ENCODE peak calls at places on chromosomes 13 and 19, in six cellular contexts. Y, C, E, I, D and W are unnamed samples.

GRCh38 chr19:45638930-45639729 is at the start of gene EML2:
- DNase-seq in Y (no peak), C (no peak), E (peak; percentile 49), I (peak; percentile 81), D (peak; percentile 38), W (peak; percentile 89)

GRCh38 chr19:48752511-48753365 is at the start of gene FUT1:
- DNase-seq in Y (no peak), C (peak; percentile 61), E (peak; percentile 72), I (no peak), D (peak; percentile 39), W (peak; percentile 94)

GRCh38 chr13:20716951-20717350 is 13.5 kb downstream of the IL17D start:
- DNase-seq in Y (no peak), C (no peak), E (no peak), I (peak; percentile 70), D (no peak), W (peak; percentile 69)

GRCh38 chr13:78228940-78229339 is 310.3 kb upstream of the EDNRB start:
- DNase-seq in Y (no peak), C (no peak), E (no peak), I (no peak), D (no peak), W (no peak)

GRCh38 chr19:18027151-18027550 is 19.2 kb downstream of the ARRDC2 start:
- DNase-seq in Y (no peak), C (no peak), E (no peak), I (no peak), D (no peak), W (no peak)

GRCh38 chr19:40144151-40144550 is 47.1 kb upstream of the MAP3K10 start:
- DNase-seq in Y (no peak), C (no peak), E (no peak), I (no peak), D (no peak), W (no peak)

GRCh38 chr13:33236021-33236420 is 49.5 kb downstream of the STARD13 start:
- DNase-seq in Y (peak; percentile 80), C (no peak), E (peak; percentile 15), I (no peak), D (no peak), W (no peak)

GRCh38 chr13:45361596-45362206 is 20.7 kb upstream of the TPT1 start:
- DNase-seq in Y (peak; percentile 67), C (no peak), E (peak; percentile 82), I (no peak), D (no peak), W (peak; percentile 40)

GRCh38 chr13:97257800-97258799 is 36.0 kb downstream of the MBNL2 start:
- DNase-seq in Y (peak; percentile 90), C (no peak), E (peak; percentile 94), I (no peak), D (peak; percentile 98), W (peak; percentile 97)

GRCh38 chr19:41785653-41786052 is 10.7 kb upstream of the CEACAM3 start:
- DNase-seq in Y (peak; percentile 65), C (peak; percentile 41), E (peak; percentile 83), I (peak; percentile 63), D (peak; percentile 61), W (peak; percentile 87)

GRCh38 chr19:18384775-18385174 is 1.2 kb upstream of the GDF15 start:
- DNase-seq in Y (no peak), C (no peak), E (peak; percentile 53), I (no peak), D (no peak), W (no peak)

GRCh38 chr13:113974304-113975281 is 717 bp upstream of the C13orf46 start:
- DNase-seq in Y (no peak), C (no peak), E (no peak), I (no peak), D (no peak), W (no peak)

GRCh38 chr19:4911786-4912672 is 2.7 kb downstream of the UHRF1 start:
- DNase-seq in Y (peak; percentile 100), C (peak; percentile 49), E (peak; percentile 87), I (no peak), D (peak; percentile 99), W (peak; percentile 86)

GRCh38 chr19:50513746-50514345 is at the start of gene ASPDH:
- DNase-seq in Y (no peak), C (no peak), E (no peak), I (no peak), D (no peak), W (no peak)

GRCh38 chr19:8506402-8506957 is 4.0 kb upstream of the PRAM1 start:
- DNase-seq in Y (no peak), C (no peak), E (peak; percentile 66), I (no peak), D (no peak), W (peak; percentile 34)

DNA sequence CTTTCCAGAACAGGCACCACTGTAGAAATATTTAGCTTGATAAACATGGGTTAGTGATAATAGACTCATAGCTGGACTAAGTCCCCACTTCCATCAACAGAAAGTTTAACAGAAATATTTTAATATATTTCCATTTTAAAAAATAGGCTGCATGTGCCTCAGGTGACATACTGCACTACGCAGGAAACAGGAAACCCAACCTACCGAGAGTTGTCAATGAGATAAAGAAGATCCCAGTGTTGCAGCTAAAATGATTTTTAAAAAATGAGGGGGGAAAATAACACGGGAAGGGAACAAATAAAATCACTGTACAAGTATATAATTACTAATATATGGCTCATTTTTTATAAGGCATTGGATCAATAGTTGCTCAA is 154.8 kb downstream of the TBC1D4 start:
- DNase-seq in Y (no peak), C (no peak), E (no peak), I (no peak), D (no peak), W (no peak)
- H3K4me3 ChIP-seq in Y (no peak overlapping the region), C (no peak overlapping the region), E (no peak overlapping the region), I (no peak overlapping the region), D (no peak overlapping the region), W (no peak overlapping the region)

GRCh38 chr13:49367640-49368431 is 76.0 kb downstream of the CAB39L start:
- DNase-seq in Y (no peak), C (no peak), E (peak; percentile 73), I (peak; percentile 26), D (no peak), W (peak; percentile 48)

GRCh38 chr13:49366841-49367240 is 77.0 kb downstream of the CAB39L start:
- DNase-seq in Y (peak; percentile 39), C (no peak), E (peak; percentile 17), I (no peak), D (no peak), W (no peak)

GRCh38 chr13:49370390-49370789 is 73.5 kb downstream of the CAB39L start:
- DNase-seq in Y (no peak), C (no peak), E (no peak), I (peak; percentile 20), D (no peak), W (peak; percentile 25)

GRCh38 chr13:49369876-49370275 is 74.0 kb downstream of the CAB39L start:
- DNase-seq in Y (no peak), C (no peak), E (no peak), I (no peak), D (no peak), W (no peak)

DNA sequence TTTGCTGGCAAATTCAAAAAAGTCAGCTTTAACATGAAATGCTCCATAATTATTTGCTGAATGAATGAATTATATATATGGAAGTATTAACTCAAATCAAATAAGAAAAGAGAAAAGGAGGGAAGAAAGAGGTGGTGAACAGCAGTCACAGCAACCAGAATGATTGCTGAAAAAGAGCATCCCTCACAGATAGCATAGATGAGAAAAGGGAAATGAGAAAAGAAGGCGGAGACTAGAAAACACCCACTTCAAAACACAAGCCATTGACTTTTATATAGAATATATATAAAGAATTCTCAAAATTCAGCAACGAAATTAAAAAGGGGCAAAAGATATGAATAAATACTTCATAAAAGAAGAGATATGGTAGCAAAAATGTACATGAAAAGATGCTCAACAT is 75.2 kb downstream of the CAB39L start:
- DNase-seq in Y (no peak), C (no peak), E (no peak), I (no peak), D (no peak), W (no peak)
- H3K23ac ChIP-seq in Y (no peak overlapping the region), C (no peak overlapping the region), E (no peak overlapping the region), I (no peak overlapping the region), D (no peak overlapping the region), W (no peak overlapping the region)

GRCh38 chr19:19513671-19514070 is 1.7 kb downstream of the TSSK6 start:
- DNase-seq in Y (no peak), C (no peak), E (no peak), I (no peak), D (no peak), W (no peak)
- H3K4me3 ChIP-seq in Y (no peak overlapping the region), C (no peak overlapping the region), E (no peak overlapping the region), I (no peak overlapping the region), D (no peak overlapping the region), W (no peak overlapping the region)

GRCh38 chr13:46592410-46592809 is 39.4 kb downstream of the LRCH1 start:
- DNase-seq in Y (no peak), C (no peak), E (peak; percentile 97), I (no peak), D (no peak), W (no peak)
- H3K23ac ChIP-seq in Y (no peak overlapping the region), C (no peak overlapping the region), E (no peak overlapping the region), I (no peak overlapping the region), D (no peak overlapping the region), W (no peak overlapping the region)

GRCh38 chr19:15897026-15897737 is 692 bp downstream of the CYP4F2 start:
- DNase-seq in Y (no peak), C (no peak), E (no peak), I (no peak), D (no peak), W (no peak)
- H3K4me3 ChIP-seq in Y (no peak overlapping the region), C (no peak overlapping the region), E (no peak overlapping the region), I (peak overlapping the region; percentile 20), D (no peak overlapping the region), W (no peak overlapping the region)

DNA sequence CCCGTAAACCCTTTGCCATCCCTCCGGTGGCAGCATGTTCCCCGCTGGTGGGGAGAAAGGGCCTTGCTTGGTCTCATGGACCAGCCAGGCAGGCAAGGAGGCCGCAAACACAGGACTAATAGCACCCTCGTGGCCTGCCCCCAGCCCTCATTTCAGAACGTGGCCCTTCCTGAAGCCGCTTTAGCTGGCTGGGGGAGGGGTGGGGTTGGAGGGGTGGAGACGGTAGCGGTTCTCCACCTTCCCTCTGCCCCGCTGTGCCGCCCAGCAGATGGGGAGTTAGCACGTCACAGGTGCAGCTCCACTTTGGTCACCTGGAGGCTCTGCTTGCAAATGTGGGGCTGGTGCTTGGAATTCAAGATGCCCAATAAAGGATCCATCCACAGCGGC is 59.3 kb upstream of the URI1 start:
- DNase-seq in Y (no peak), C (no peak), E (no peak), I (no peak), D (no peak), W (peak; percentile 13)
- H3K23ac ChIP-seq in Y (no peak overlapping the region), C (no peak overlapping the region), E (no peak overlapping the region), I (no peak overlapping the region), D (no peak overlapping the region), W (no peak overlapping the region)

GRCh38 chr19:44260343-44260681 is 626 bp downstream of the ZNF233 start:
- DNase-seq in Y (no peak), C (no peak), E (no peak), I (no peak), D (no peak), W (peak; percentile 19)
- H3K4me3 ChIP-seq in Y (no peak overlapping the region), C (peak overlapping the region; percentile 60), E (no peak overlapping the region), I (no peak overlapping the region), D (no peak overlapping the region), W (no peak overlapping the region)